ENCODE peak calls at places on chromosomes 6 and 20, in eight cellular contexts. One of them, this sample, is unnamed.

GRCh38 chr6:104600659-104600971 is 259.1 kb downstream of the HACE1 start:
- DNase-seq in NAMALWA: no peak
- DNase-seq in stimulated activated CD8-positive, alpha-beta memory T cell treated with anti-CD3 and anti-CD28 coated beads, Interleukin-4, amount 100 ng/mL, for 4 hours: no peak
- DNase-seq in RPMI8226: no peak
- DNase-seq in HS-5: no peak
- DNase-seq in aorta: no peak
- DNase-seq in sciatic nerve: no peak
- DNase-seq in fibroblast of gingiva: no peak
- DNase-seq in this sample: no peak

GRCh38 chr6:157763129-157763893 is 59.7 kb upstream of the SNX9 start:
- DNase-seq in NAMALWA: no peak
- DNase-seq in fibroblast of gingiva: peak
- DNase-seq in HS-5: no peak
- DNase-seq in stimulated activated CD8-positive, alpha-beta memory T cell treated with anti-CD3 and anti-CD28 coated beads, Interleukin-4, amount 100 ng/mL, for 4 hours: no peak
- DNase-seq in aorta: peak
- DNase-seq in sciatic nerve: no peak
- DNase-seq in RPMI8226: peak
- DNase-seq in this sample: peak

GRCh38 chr20:36248836-36249235 is 12.6 kb downstream of the AAR2 start:
- DNase-seq in fibroblast of gingiva: no peak
- DNase-seq in RPMI8226: no peak
- DNase-seq in NAMALWA: no peak
- DNase-seq in aorta: no peak
- DNase-seq in stimulated activated CD8-positive, alpha-beta memory T cell treated with anti-CD3 and anti-CD28 coated beads, Interleukin-4, amount 100 ng/mL, for 4 hours: no peak
- DNase-seq in sciatic nerve: no peak
- DNase-seq in HS-5: no peak
- DNase-seq in this sample: no peak

GRCh38 chr6:149028767-149029405 is 282.1 kb downstream of the UST start:
- DNase-seq in sciatic nerve: peak
- DNase-seq in fibroblast of gingiva: peak
- DNase-seq in aorta: peak
- DNase-seq in NAMALWA: peak
- DNase-seq in RPMI8226: peak
- DNase-seq in HS-5: peak
- DNase-seq in stimulated activated CD8-positive, alpha-beta memory T cell treated with anti-CD3 and anti-CD28 coated beads, Interleukin-4, amount 100 ng/mL, for 4 hours: peak
- DNase-seq in this sample: peak

GRCh38 chr20:58046311-58046710 is 182.1 kb downstream of the ANKRD60 start:
- DNase-seq in sciatic nerve: no peak
- DNase-seq in HS-5: no peak
- DNase-seq in RPMI8226: no peak
- DNase-seq in stimulated activated CD8-positive, alpha-beta memory T cell treated with anti-CD3 and anti-CD28 coated beads, Interleukin-4, amount 100 ng/mL, for 4 hours: no peak
- DNase-seq in fibroblast of gingiva: no peak
- DNase-seq in NAMALWA: no peak
- DNase-seq in aorta: no peak
- DNase-seq in this sample: no peak

GRCh38 chr6:57226221-57226620 is 4.1 kb upstream of the RAB23 start:
- DNase-seq in RPMI8226: no peak
- DNase-seq in fibroblast of gingiva: no peak
- DNase-seq in HS-5: no peak
- DNase-seq in aorta: no peak
- DNase-seq in stimulated activated CD8-positive, alpha-beta memory T cell treated with anti-CD3 and anti-CD28 coated beads, Interleukin-4, amount 100 ng/mL, for 4 hours: no peak
- DNase-seq in NAMALWA: no peak
- DNase-seq in sciatic nerve: no peak
- DNase-seq in this sample: no peak

GRCh38 chr6:165663736-165664552 is 903 bp upstream of the PDE10A start:
- DNase-seq in NAMALWA: no peak
- DNase-seq in HS-5: no peak
- DNase-seq in fibroblast of gingiva: peak
- DNase-seq in sciatic nerve: no peak
- DNase-seq in RPMI8226: no peak
- DNase-seq in stimulated activated CD8-positive, alpha-beta memory T cell treated with anti-CD3 and anti-CD28 coated beads, Interleukin-4, amount 100 ng/mL, for 4 hours: no peak
- DNase-seq in aorta: no peak
- DNase-seq in this sample: no peak

GRCh38 chr20:63463400-63464288 is 8.8 kb downstream of the KCNQ2 start:
- DNase-seq in NAMALWA: no peak
- DNase-seq in RPMI8226: no peak
- DNase-seq in fibroblast of gingiva: no peak
- DNase-seq in stimulated activated CD8-positive, alpha-beta memory T cell treated with anti-CD3 and anti-CD28 coated beads, Interleukin-4, amount 100 ng/mL, for 4 hours: no peak
- DNase-seq in sciatic nerve: no peak
- DNase-seq in aorta: no peak
- DNase-seq in HS-5: no peak
- DNase-seq in this sample: no peak

GRCh38 chr6:38337819-38338465 is 301.8 kb downstream of the BTBD9 start:
- DNase-seq in NAMALWA: no peak
- DNase-seq in stimulated activated CD8-positive, alpha-beta memory T cell treated with anti-CD3 and anti-CD28 coated beads, Interleukin-4, amount 100 ng/mL, for 4 hours: no peak
- DNase-seq in aorta: no peak
- DNase-seq in fibroblast of gingiva: peak
- DNase-seq in HS-5: peak
- DNase-seq in sciatic nerve: no peak
- DNase-seq in RPMI8226: no peak
- DNase-seq in this sample: no peak

GRCh38 chr6:1346556-1347186 is 34.8 kb downstream of the FOXQ1 start:
- DNase-seq in aorta: no peak
- DNase-seq in RPMI8226: no peak
- DNase-seq in NAMALWA: no peak
- DNase-seq in HS-5: no peak
- DNase-seq in stimulated activated CD8-positive, alpha-beta memory T cell treated with anti-CD3 and anti-CD28 coated beads, Interleukin-4, amount 100 ng/mL, for 4 hours: no peak
- DNase-seq in sciatic nerve: no peak
- DNase-seq in fibroblast of gingiva: no peak
- DNase-seq in this sample: no peak

GRCh38 chr6:1856381-1856780 is 246.7 kb downstream of the FOXC1 start:
- DNase-seq in stimulated activated CD8-positive, alpha-beta memory T cell treated with anti-CD3 and anti-CD28 coated beads, Interleukin-4, amount 100 ng/mL, for 4 hours: no peak
- DNase-seq in fibroblast of gingiva: peak
- DNase-seq in sciatic nerve: peak
- DNase-seq in NAMALWA: peak
- DNase-seq in aorta: no peak
- DNase-seq in RPMI8226: peak
- DNase-seq in HS-5: no peak
- DNase-seq in this sample: no peak